ENCODE peak calls at places on chromosomes 2 and 18, in eight cellular contexts. X is body of pancreas; K is activated T-cell treated with anti-CD3 and anti-CD28 coated beads, Interleukin-2, amount 50 U/mL, for 72 hours; L is effector memory CD8-positive, alpha-beta T cell; H is gastroesophageal sphincter; M is activated naive CD8-positive, alpha-beta T cell treated with anti-CD3 and anti-CD28 coated beads, Interleukin-2, amount 50 U/mL, for 24 hours; Q is naive thymus-derived CD4-positive, alpha-beta T cell; I is A549. V is an unnamed sample.

GRCh38 chr18:31649894-31650719 is 34.3 kb downstream of the B4GALT6 start:
- ATAC-seq in X (no peak), K (peak), L (no peak), H (no peak), M (peak), Q (no peak), I (no peak), V (peak)

GRCh38 chr2:70887550-70888229 is 48.0 kb upstream of the ATP6V1B1 start:
- ATAC-seq in X (peak), K (peak), L (no peak), H (no peak), M (no peak), Q (peak), I (peak), V (no peak)

GRCh38 chr2:199693861-199694260 is 157.1 kb downstream of the FTCDNL1 start:
- ATAC-seq in X (no peak), K (no peak), L (no peak), H (no peak), M (no peak), Q (no peak), I (no peak), V (peak)

GRCh38 chr2:138494265-138494966 is 7.2 kb upstream of the SPOPL start:
- ATAC-seq in X (no peak), K (no peak), L (no peak), H (no peak), M (peak), Q (no peak), I (no peak), V (no peak)

GRCh38 chr2:105861198-105861597 is 116.5 kb downstream of the NCK2 start:
- ATAC-seq in X (no peak), K (no peak), L (peak), H (no peak), M (no peak), Q (no peak), I (no peak), V (no peak)

GRCh38 chr2:100561191-100561590 is 1.6 kb upstream of the PDCL3 start:
- ATAC-seq in X (no peak), K (no peak), L (no peak), H (no peak), M (no peak), Q (no peak), I (no peak), V (no peak)

GRCh38 chr2:134327367-134327766 is 73.5 kb downstream of the MGAT5 start:
- ATAC-seq in X (no peak), K (no peak), L (no peak), H (peak), M (no peak), Q (no peak), I (no peak), V (no peak)

GRCh38 chr2:102667072-102667471 is 47.7 kb downstream of the SLC9A2 start:
- ATAC-seq in X (no peak), K (no peak), L (no peak), H (no peak), M (no peak), Q (no peak), I (no peak), V (no peak)

GRCh38 chr2:222978850-222979249 is 73.1 kb upstream of the KCNE4 start:
- ATAC-seq in X (no peak), K (no peak), L (no peak), H (no peak), M (no peak), Q (no peak), I (no peak), V (no peak)

GRCh38 chr18:34738173-34738894 is 28.2 kb downstream of the DTNA start:
- ATAC-seq in X (no peak), K (no peak), L (no peak), H (no peak), M (no peak), Q (no peak), I (no peak), V (no peak)

GRCh38 chr2:27960237-27960912 is 69.8 kb downstream of the BABAM2 start:
- ATAC-seq in X (no peak), K (peak), L (peak), H (no peak), M (peak), Q (peak), I (peak), V (no peak)

GRCh38 chr2:198004921-198005829 is 200.8 kb downstream of the PLCL1 start:
- ATAC-seq in X (no peak), K (peak), L (peak), H (no peak), M (peak), Q (peak), I (no peak), V (peak)

GRCh38 chr2:96591494-96591893 is 46.6 kb downstream of the KANSL3 start:
- ATAC-seq in X (no peak), K (no peak), L (no peak), H (no peak), M (no peak), Q (no peak), I (no peak), V (no peak)

GRCh38 chr2:9311488-9311887 is 104.9 kb downstream of the ASAP2 start:
- ATAC-seq in X (peak), K (no peak), L (no peak), H (peak), M (no peak), Q (no peak), I (peak), V (no peak)

GRCh38 chr2:189623049-189623448 is 38.2 kb upstream of the ASNSD1 start:
- ATAC-seq in X (no peak), K (no peak), L (no peak), H (no peak), M (no peak), Q (no peak), I (no peak), V (no peak)

V was measured in stimulated activated memory B cell treated with anti-CD40 and anti-IgM and Interleukin-4, amounts not matched to agents 10 μg/mL and 1 μg/mL and 100 μg/mL, for 72 hours.